ENCODE peak calls at places on chromosome 16, in four cellular contexts. L is IMR-90, N is A549, O is HCT116. U is an unnamed sample.

GRCh38 chr16:4410335-4411075 is 5.9 kb downstream of the CORO7 start:
- DNase-seq in L (peak), N (no peak), O (no peak), U (no peak)

GRCh38 chr16:11303405-11304138 is 22.4 kb upstream of the PRM1 start:
- DNase-seq in L (no peak), N (no peak), O (no peak), U (no peak)

GRCh38 chr16:51825740-51826139 is 674.7 kb upstream of the SALL1 start:
- DNase-seq in L (peak), N (no peak), O (no peak), U (no peak)

GRCh38 chr16:84507011-84507982 is 2.8 kb upstream of the MEAK7 start:
- DNase-seq in L (no peak), N (no peak), O (no peak), U (no peak)

GRCh38 chr16:62642677-62643076 is 606.4 kb upstream of the CDH8 start:
- DNase-seq in L (no peak), N (no peak), O (no peak), U (no peak)

GRCh38 chr16:54066451-54067056 is 220.0 kb downstream of the IRX3 start:
- DNase-seq in L (peak), N (no peak), O (no peak), U (no peak)

GRCh38 chr16:12293017-12293618 is 316.6 kb downstream of the SNX29 start:
- DNase-seq in L (peak), N (no peak), O (no peak), U (no peak)

GRCh38 chr16:52528393-52529080 is 18.4 kb downstream of the TOX3 start:
- DNase-seq in L (no peak), N (no peak), O (no peak), U (no peak)

GRCh38 chr16:59543641-59544040 is 809.5 kb upstream of the GOT2 start:
- DNase-seq in L (peak), N (no peak), O (no peak), U (no peak)

GRCh38 chr16:25426829-25427228 is 169.2 kb upstream of the ZKSCAN2 start:
- DNase-seq in L (no peak), N (no peak), O (no peak), U (no peak)

GRCh38 chr16:11670171-11671131 is 2.2 kb downstream of the SNN start:
- DNase-seq in L (no peak), N (no peak), O (no peak), U (no peak)

GRCh38 chr16:35185366-35186044 is 1726.1 kb downstream of the TP53TG3F start:
- DNase-seq in L (no peak), N (no peak), O (no peak), U (no peak)

GRCh38 chr16:50279142-50279865 is 13.0 kb downstream of the ADCY7 start:
- DNase-seq in L (no peak), N (no peak), O (no peak), U (no peak)

GRCh38 chr16:10538583-10538982 is 41.8 kb downstream of the EMP2 start:
- DNase-seq in L (no peak), N (no peak), O (no peak), U (no peak)

GRCh38 chr16:84508502-84508901 is 4.0 kb upstream of the MEAK7 start:
- DNase-seq in L (no peak), N (no peak), O (no peak), U (no peak)

GRCh38 chr16:88784074-88784855 is 755 bp downstream of the PIEZO1 start:
- DNase-seq in L (peak), N (peak), O (no peak), U (no peak)

GRCh38 chr16:1782408-1783247 is at the start of the genes NUBP2 and SPSB3:
- DNase-seq in L (peak), N (peak), O (peak), U (peak)

GRCh38 chr16:79639576-79640311 is 39.2 kb upstream of the MAF start:
- DNase-seq in L (no peak), N (peak), O (no peak), U (no peak)

GRCh38 chr16:10280262-10281170 is 98.3 kb upstream of the GRIN2A start:
- DNase-seq in L (no peak), N (no peak), O (no peak), U (no peak)

GRCh38 chr16:89936981-89937380 is 11.6 kb upstream of the DEF8 start:
- DNase-seq in L (no peak), N (no peak), O (no peak), U (no peak)

GRCh38 chr16:83113317-83113716 is 486.5 kb downstream of the CDH13 start:
- DNase-seq in L (peak), N (peak), O (no peak), U (no peak)

GRCh38 chr16:48537909-48538745 is 71.9 kb downstream of the N4BP1 start:
- DNase-seq in L (no peak), N (no peak), O (no peak), U (no peak)

GRCh38 chr16:84194470-84195200 is 3.7 kb downstream of the ADAD2 start:
- DNase-seq in L (no peak), N (no peak), O (no peak), U (no peak)

GRCh38 chr16:8720080-8720966 is 45.9 kb downstream of the ABAT start:
- DNase-seq in L (no peak), N (no peak), O (no peak), U (no peak)

GRCh38 chr16:72560617-72561016 is 388.7 kb upstream of the PMFBP1 start:
- DNase-seq in L (no peak), N (no peak), O (no peak), U (no peak)

GRCh38 chr16:67748791-67749282 is 29.7 kb upstream of the GFOD2 start:
- DNase-seq in L (no peak), N (no peak), O (no peak), U (no peak)

GRCh38 chr16:67750466-67750865 is 31.4 kb upstream of the GFOD2 start:
- DNase-seq in L (no peak), N (no peak), O (no peak), U (no peak)

GRCh38 chr16:67758006-67758405 is 38.9 kb upstream of the GFOD2 start:
- DNase-seq in L (no peak), N (no peak), O (no peak), U (no peak)

GRCh38 chr16:67749436-67750078 is 30.4 kb upstream of the GFOD2 start:
- DNase-seq in L (no peak), N (no peak), O (no peak), U (no peak)

GRCh38 chr16:67752641-67753040 is 33.5 kb upstream of the GFOD2 start:
- DNase-seq in L (no peak), N (no peak), O (no peak), U (no peak)
- TF ChIP-seq RAD21 in L (no peak), N (no peak), O (no peak), U (no peak)

DNA sequence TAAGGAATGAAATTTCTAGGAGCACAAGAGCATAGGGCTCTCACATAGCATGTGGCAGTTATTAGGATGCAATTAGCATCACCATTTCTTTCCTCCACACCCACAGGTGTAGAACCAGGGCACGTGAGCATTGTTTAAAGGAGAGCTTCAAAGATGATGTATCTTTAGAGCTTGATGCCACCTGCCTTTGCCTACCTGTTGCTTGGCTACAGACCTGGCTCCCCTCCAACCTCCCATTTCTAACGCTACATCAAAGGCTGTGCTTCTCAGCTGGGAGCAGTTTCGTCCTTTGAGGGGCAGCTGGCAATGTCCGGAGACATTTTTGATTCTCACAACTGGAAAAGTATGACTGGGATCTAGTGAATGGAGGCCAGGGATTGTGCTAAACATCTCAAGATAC is 78.6 kb upstream of the CLEC3A start:
- DNase-seq in L (no peak), N (no peak), O (no peak), U (no peak)
- TF ChIP-seq RAD21 in L (no peak), N (no peak), O (no peak), U (no peak)

GRCh38 chr16:26993511-26993910 is 73.2 kb upstream of the C16orf82 start:
- DNase-seq in L (no peak), N (no peak), O (no peak), U (no peak)
- TF ChIP-seq RAD21 in L (no peak), N (no peak), O (no peak), U (no peak)

GRCh38 chr16:3143598-3144330 is 8.9 kb downstream of the ZNF213 start:
- DNase-seq in L (no peak), N (no peak), O (no peak), U (no peak)
- TF ChIP-seq RAD21 in L (no peak), N (no peak), O (no peak), U (no peak)

GRCh38 chr16:30777591-30778297 is 9.3 kb downstream of the ZNF629 start:
- DNase-seq in L (no peak), N (no peak), O (no peak), U (no peak)
- TF ChIP-seq RAD21 in L (no peak), N (no peak), O (no peak), U (no peak)

GRCh38 chr16:15874745-15875314 is 13.6 kb downstream of the CEP20 start:
- DNase-seq in L (peak), N (peak), O (peak), U (peak)
- TF ChIP-seq RAD21 in L (peak), N (peak), O (peak), U (peak)

GRCh38 chr16:86088816-86089215 is 189.9 kb downstream of the IRF8 start:
- DNase-seq in L (no peak), N (no peak), O (no peak), U (no peak)
- TF ChIP-seq RAD21 in L (no peak), N (no peak), O (no peak), U (no peak)

GRCh38 chr16:70737377-70738082 is 51.7 kb upstream of the MTSS2 start:
- DNase-seq in L (peak), N (no peak), O (no peak), U (no peak)
- TF ChIP-seq RAD21 in L (peak), N (no peak), O (no peak), U (no peak)

GRCh38 chr16:26959416-26960009 is 107.2 kb upstream of the C16orf82 start:
- DNase-seq in L (no peak), N (no peak), O (no peak), U (no peak)
- TF ChIP-seq RAD21 in L (no peak), N (no peak), O (no peak), U (no peak)